ENCODE peak calls at places on chromosomes 13 and 19, in eight cellular contexts. S is body of pancreas; T is right lobe of liver; C is left ventricle myocardium inferior; I is CD8-positive, alpha-beta T cell; J is esophagus muscularis mucosa; Z is neural progenitor cell; B is suprapubic skin. Q is an unnamed sample.
A peak's percentile ranks its signal among the peaks of the same experiment; 100 is the strongest.

GRCh38 chr13:59722580-59722900 is 441.2 kb downstream of the DIAPH3 start:
- DNase-seq in S (no peak), Z (no peak), T (no peak), C (no peak), I (no peak), B (no peak), J (no peak), Q (no peak)

GRCh38 chr19:15464394-15465385 is at the start of gene RASAL3:
- DNase-seq in S (no peak), I (peak; percentile 83), B (no peak), C (no peak), J (no peak), T (no peak), Z (no peak), Q (no peak)

GRCh38 chr19:17889609-17890214 is 18.0 kb downstream of the SLC5A5 start:
- DNase-seq in T (no peak), J (no peak), C (no peak), B (no peak), I (no peak), S (no peak), Z (peak; percentile 87), Q (peak; percentile 72)

GRCh38 chr19:58498316-58499020 is 13.3 kb downstream of the SLC27A5 start:
- DNase-seq in C (peak; percentile 37), I (no peak), B (no peak), Z (no peak), J (no peak), S (no peak), T (peak; percentile 67), Q (no peak)

GRCh38 chr19:52600639-52601024 is 30.5 kb downstream of the ZNF701 start:
- DNase-seq in C (no peak), B (peak; percentile 81), I (no peak), J (no peak), Z (no peak), T (peak; percentile 59), S (no peak), Q (no peak)

GRCh38 chr13:48710160-48710559 is 56.4 kb downstream of the CYSLTR2 start:
- DNase-seq in T (no peak), I (no peak), Z (no peak), S (no peak), J (no peak), B (no peak), C (no peak), Q (no peak)

GRCh38 chr13:96822900-96823299 is 171.4 kb downstream of the OXGR1 start:
- DNase-seq in I (no peak), T (no peak), J (no peak), B (no peak), C (no peak), S (peak; percentile 43), Z (peak; percentile 50), Q (no peak)

GRCh38 chr19:3039125-3039524 is 10.0 kb upstream of the TLE2 start:
- DNase-seq in T (no peak), S (no peak), B (no peak), I (no peak), C (no peak), Z (no peak), J (no peak), Q (no peak)

GRCh38 chr13:90461398-90461797 is 886.1 kb upstream of the MIR17HG start:
- DNase-seq in S (no peak), I (no peak), B (no peak), J (no peak), C (no peak), T (no peak), Z (no peak), Q (no peak)

GRCh38 chr13:37144661-37145060 is 39.2 kb upstream of the CSNK1A1L start:
- DNase-seq in B (no peak), C (no peak), Z (no peak), J (no peak), T (no peak), I (no peak), S (no peak), Q (peak; percentile 47)

GRCh38 chr13:97122381-97122996 is 99.6 kb upstream of the MBNL2 start:
- DNase-seq in I (no peak), T (no peak), C (no peak), B (no peak), Z (no peak), J (no peak), S (no peak), Q (peak; percentile 78)

GRCh38 chr13:30904043-30904442 is 2.0 kb upstream of the MEDAG start:
- DNase-seq in J (no peak), S (no peak), Z (no peak), C (no peak), I (no peak), T (no peak), B (no peak), Q (peak; percentile 10)

GRCh38 chr13:30905932-30906383 is at the start of gene MEDAG:
- DNase-seq in I (no peak), J (peak; percentile 95), T (no peak), B (peak; percentile 91), Z (no peak), S (peak; percentile 53), C (peak; percentile 85), Q (peak; percentile 29)

GRCh38 chr13:30907167-30907761 is 1.2 kb downstream of the MEDAG start:
- DNase-seq in B (no peak), I (no peak), C (no peak), S (no peak), T (no peak), Z (no peak), J (peak; percentile 90), Q (peak; percentile 57)

GRCh38 chr13:30908416-30908980 is 2.4 kb downstream of the MEDAG start:
- DNase-seq in B (no peak), T (no peak), Z (no peak), I (no peak), S (no peak), J (peak; percentile 77), C (peak; percentile 47), Q (no peak)

DNA sequence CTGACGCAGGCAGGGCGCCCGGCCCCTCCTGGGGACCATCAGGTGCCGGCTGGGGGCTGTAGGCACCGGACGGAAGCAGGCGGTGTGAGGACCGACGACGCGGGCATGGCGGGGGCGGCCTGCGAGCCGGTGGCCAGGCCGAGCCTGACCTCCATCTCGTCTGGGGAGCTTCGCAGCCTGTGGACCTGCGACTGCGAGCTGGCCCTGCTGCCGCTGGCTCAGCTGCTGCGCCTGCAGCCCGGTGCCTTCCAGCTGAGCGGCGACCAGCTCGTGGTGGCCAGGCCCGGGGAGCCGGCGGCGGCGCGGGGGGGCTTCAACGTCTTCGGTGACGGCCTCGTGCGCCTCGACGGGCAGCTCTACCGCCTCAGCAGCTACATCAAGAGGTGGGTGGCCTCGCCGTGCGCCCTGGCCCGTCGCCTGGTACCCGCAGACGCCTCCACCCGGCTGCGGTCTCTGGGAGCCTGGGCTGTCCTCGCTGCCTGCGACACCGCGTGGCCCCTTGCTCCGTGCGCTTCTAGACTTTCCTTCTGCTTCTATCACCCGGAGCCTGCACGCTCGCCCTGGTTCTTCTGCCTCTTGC is 430 bp downstream of the MEDAG start:
- DNase-seq in J (peak; percentile 84), I (no peak), S (no peak), B (no peak), T (no peak), C (no peak), Z (no peak), Q (no peak)
- H3K4me3 ChIP-seq in J (peak overlapping the region; percentile 55), I (no peak overlapping the region), S (no peak overlapping the region), B (peak overlapping the region; percentile 54), T (no peak overlapping the region), C (peak overlapping the region; percentile 71), Z (no peak overlapping the region), Q (no peak overlapping the region)

GRCh38 chr19:44782729-44783128 is 5.0 kb downstream of the CBLC start:
- DNase-seq in C (no peak), B (no peak), Z (no peak), S (no peak), I (no peak), T (no peak), J (no peak), Q (no peak)
- TF ChIP-seq CTCF in C (no peak), B (no peak), Z (no peak), S (no peak), I (no peak), T (no peak), J (no peak), Q (no peak)

DNA sequence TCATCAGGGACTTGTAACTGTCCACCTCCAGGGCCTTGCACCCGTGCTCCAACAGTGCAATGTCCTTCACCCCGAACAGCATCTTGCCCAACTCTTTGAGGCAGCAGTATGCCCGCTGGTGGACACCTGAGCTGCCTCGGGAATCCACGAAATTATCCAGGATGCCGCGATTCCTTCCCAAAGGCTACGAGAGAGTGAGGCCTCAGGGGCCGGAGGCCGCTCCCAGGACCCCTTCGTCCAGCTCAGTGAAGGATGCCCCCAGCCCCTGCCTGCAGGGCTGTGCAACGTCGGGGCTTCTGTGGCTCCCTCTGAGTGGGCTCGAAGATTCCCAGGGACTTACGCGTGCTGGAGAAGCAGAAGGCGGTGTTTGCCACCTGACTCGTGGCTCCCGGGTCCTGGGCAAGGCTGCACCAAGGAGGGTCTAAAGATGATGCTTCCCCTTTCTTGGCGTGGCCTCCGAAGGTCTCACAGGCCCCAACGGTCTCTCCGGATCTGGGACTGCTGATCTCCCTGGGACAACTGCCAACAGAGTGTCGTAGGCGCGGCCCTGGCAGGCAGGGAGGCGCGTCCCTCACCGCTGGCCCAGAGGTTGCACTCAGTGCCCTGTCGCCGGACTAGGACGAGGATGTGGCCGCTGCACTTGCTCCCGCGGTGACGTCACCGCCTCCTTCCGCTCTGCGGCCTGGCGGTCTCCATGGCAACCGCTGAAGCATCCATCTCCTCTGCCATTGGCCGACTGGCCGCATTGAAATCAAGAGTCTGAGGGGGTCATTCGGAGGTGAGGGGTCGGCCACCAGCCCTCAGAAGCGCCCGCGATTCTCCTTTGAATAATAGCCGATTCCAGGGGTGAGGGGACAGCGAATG is at the start of gene PNMA8C:
- DNase-seq in B (no peak), C (peak; percentile 75), T (peak; percentile 86), S (peak; percentile 71), J (no peak), I (peak; percentile 53), Z (peak; percentile 97), Q (peak; percentile 63)
- H3K4me3 ChIP-seq in B (peak within 1 kb of the TSS; percentile 11), C (peak within 1 kb of the TSS; percentile 32), T (no peak within 1 kb of the TSS), S (no peak within 1 kb of the TSS), J (peak within 1 kb of the TSS; percentile 34), I (peak within 1 kb of the TSS; percentile 30), Z (peak within 1 kb of the TSS; percentile 44), Q (peak within 1 kb of the TSS; percentile 22)

GRCh38 chr19:9883764-9884163 is 48.6 kb downstream of the PIN1 start:
- DNase-seq in S (no peak), I (no peak), T (no peak), Z (no peak), C (no peak), J (no peak), B (no peak), Q (no peak)

GRCh38 chr19:9883231-9883758 is 48.2 kb downstream of the PIN1 start:
- DNase-seq in Z (peak; percentile 89), S (no peak), C (no peak), T (no peak), B (no peak), J (no peak), I (no peak), Q (no peak)

GRCh38 chr19:9881720-9882119 is 46.6 kb downstream of the PIN1 start:
- DNase-seq in J (no peak), T (no peak), Z (no peak), S (no peak), B (no peak), I (no peak), C (no peak), Q (no peak)

DNA sequence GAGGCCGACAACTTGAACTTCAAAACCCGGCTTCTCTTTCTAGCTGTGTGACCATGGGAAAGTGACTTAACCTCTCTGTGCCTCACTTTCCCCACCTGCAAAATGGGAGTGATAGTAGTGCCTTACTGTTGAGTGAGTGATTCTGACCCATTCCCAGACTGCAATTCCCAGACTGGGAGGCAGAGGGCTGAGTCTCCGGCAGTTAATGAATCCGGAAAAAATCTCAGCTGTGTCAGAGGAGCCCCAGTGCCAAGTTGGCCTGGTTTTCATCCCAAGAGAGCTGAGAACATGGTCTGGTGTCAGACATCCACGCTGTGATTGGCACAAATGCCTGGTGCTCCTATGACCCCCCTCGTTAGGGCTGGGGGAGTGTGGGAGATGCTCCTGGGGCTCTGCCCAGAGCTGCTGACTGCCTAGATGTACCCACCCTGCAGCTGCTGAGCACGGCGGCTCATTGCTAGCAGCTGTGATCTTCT is 50.0 kb downstream of the PIN1 start:
- DNase-seq in S (peak; percentile 30), T (no peak), J (no peak), I (no peak), Z (no peak), B (no peak), C (peak; percentile 41), Q (peak; percentile 59)
- TF ChIP-seq CTCF in S (no peak), T (no peak), J (peak; percentile 22), I (no peak), Z (peak; percentile 31), B (peak; percentile 39), C (peak; percentile 44), Q (peak; percentile 48)

Q was measured in foreskin fibroblast.